ENCODE peak calls at places on chromosomes 13 and 19, in seven cellular contexts. E, L, T, P, F, R and H are unnamed samples.

GRCh38 chr13:109818891-109819290 is 32.5 kb upstream of the IRS2 start:
- DNase-seq in L (no peak), R (no peak), T (no peak), F (peak; percentile 4), P (no peak), E (no peak), H (no peak)

GRCh38 chr19:10583021-10583776 is 3.9 kb downstream of the AP1M2 start:
- DNase-seq in L (no peak), R (no peak), P (no peak), E (no peak), F (no peak), T (no peak), H (no peak)

GRCh38 chr13:100694722-100695644 is 20.4 kb upstream of the TMTC4 start:
- DNase-seq in T (peak; percentile 79), P (no peak), R (peak; percentile 61), F (peak; percentile 46), L (no peak), E (no peak), H (no peak)

GRCh38 chr13:98141509-98141908 is 1.4 kb upstream of the FARP1 start:
- DNase-seq in L (no peak), E (no peak), F (no peak), P (no peak), T (no peak), R (no peak), H (no peak)

GRCh38 chr19:6476155-6476895 is 5.3 kb downstream of the DENND1C start:
- DNase-seq in F (peak; percentile 37), P (no peak), L (no peak), T (peak; percentile 100), R (peak; percentile 52), E (no peak), H (peak; percentile 34)

GRCh38 chr13:23567792-23568480 is 2.3 kb upstream of the TNFRSF19 start:
- DNase-seq in F (no peak), E (no peak), T (no peak), P (no peak), L (no peak), R (peak; percentile 24), H (no peak)

GRCh38 chr19:16726916-16727315 is 7.3 kb downstream of the NWD1 start:
- DNase-seq in T (no peak), F (no peak), E (no peak), P (no peak), R (no peak), L (no peak), H (no peak)

GRCh38 chr19:41359741-41360140 is 4.2 kb downstream of the B9D2 start:
- DNase-seq in L (no peak), E (no peak), T (no peak), R (no peak), F (no peak), P (no peak), H (no peak)

GRCh38 chr19:48553676-48554384 is 1.9 kb downstream of the SULT2B1 start:
- DNase-seq in L (no peak), P (no peak), E (no peak), T (peak; percentile 51), R (peak; percentile 45), F (peak; percentile 77), H (no peak)

GRCh38 chr13:67063036-67063435 is 167.1 kb downstream of the PCDH9 start:
- DNase-seq in F (no peak), R (no peak), P (no peak), T (no peak), E (no peak), L (no peak), H (no peak)

GRCh38 chr13:105928048-105928447 is 607.4 kb downstream of the EFNB2 start:
- DNase-seq in T (no peak), F (no peak), R (no peak), P (no peak), E (no peak), L (no peak), H (no peak)

GRCh38 chr13:38539632-38540031 is 147.2 kb upstream of the FREM2 start:
- DNase-seq in P (no peak), L (no peak), E (no peak), T (no peak), F (no peak), R (no peak), H (no peak)

GRCh38 chr13:29594310-29594709 is 1.2 kb downstream of the SLC7A1 start:
- DNase-seq in P (peak; percentile 38), R (peak; percentile 84), E (no peak), F (peak; percentile 78), T (no peak), L (peak; percentile 55), H (no peak)

GRCh38 chr13:83798731-83799130 is 83.5 kb downstream of the SLITRK1 start:
- DNase-seq in F (peak; percentile 51), L (peak; percentile 29), R (no peak), T (no peak), E (no peak), P (no peak), H (no peak)

GRCh38 chr13:52846567-52847321 is 1.7 kb downstream of the PCDH8 start:
- DNase-seq in F (peak; percentile 7), T (peak; percentile 92), L (no peak), P (peak; percentile 48), R (no peak), E (no peak), H (no peak)

GRCh38 chr13:42239644-42240043 is 32.3 kb upstream of the AKAP11 start:
- DNase-seq in F (no peak), L (no peak), E (no peak), R (no peak), T (no peak), P (no peak), H (no peak)

GRCh38 chr13:62014299-62014698 is 598.6 kb upstream of the PCDH20 start:
- DNase-seq in T (no peak), E (no peak), L (no peak), F (peak; percentile 57), R (no peak), P (no peak), H (no peak)

GRCh38 chr19:29245221-29245620 is 32.3 kb upstream of the UQCRFS1 start:
- DNase-seq in E (no peak), P (no peak), F (no peak), R (no peak), L (no peak), T (no peak), H (no peak)

GRCh38 chr13:70391678-70392077 is 283.4 kb upstream of the KLHL1 start:
- DNase-seq in R (no peak), E (no peak), P (no peak), T (no peak), L (no peak), F (no peak), H (no peak)

GRCh38 chr13:26971990-26972888 is 199.4 kb downstream of the USP12 start:
- DNase-seq in L (no peak), E (no peak), R (no peak), F (peak; percentile 25), T (peak; percentile 61), P (no peak), H (no peak)
- TF ChIP-seq CTCF in L (no peak), E (no peak), R (peak; percentile 73), F (peak; percentile 53), T (peak; percentile 15), P (no peak), H (no peak)

GRCh38 chr13:113097651-113098050 is 7.9 kb upstream of the F7 start:
- DNase-seq in P (no peak), F (no peak), L (no peak), T (no peak), R (no peak), E (no peak), H (no peak)
- TF ChIP-seq CTCF in P (no peak), F (no peak), L (no peak), T (no peak), R (no peak), E (no peak), H (no peak)

DNA sequence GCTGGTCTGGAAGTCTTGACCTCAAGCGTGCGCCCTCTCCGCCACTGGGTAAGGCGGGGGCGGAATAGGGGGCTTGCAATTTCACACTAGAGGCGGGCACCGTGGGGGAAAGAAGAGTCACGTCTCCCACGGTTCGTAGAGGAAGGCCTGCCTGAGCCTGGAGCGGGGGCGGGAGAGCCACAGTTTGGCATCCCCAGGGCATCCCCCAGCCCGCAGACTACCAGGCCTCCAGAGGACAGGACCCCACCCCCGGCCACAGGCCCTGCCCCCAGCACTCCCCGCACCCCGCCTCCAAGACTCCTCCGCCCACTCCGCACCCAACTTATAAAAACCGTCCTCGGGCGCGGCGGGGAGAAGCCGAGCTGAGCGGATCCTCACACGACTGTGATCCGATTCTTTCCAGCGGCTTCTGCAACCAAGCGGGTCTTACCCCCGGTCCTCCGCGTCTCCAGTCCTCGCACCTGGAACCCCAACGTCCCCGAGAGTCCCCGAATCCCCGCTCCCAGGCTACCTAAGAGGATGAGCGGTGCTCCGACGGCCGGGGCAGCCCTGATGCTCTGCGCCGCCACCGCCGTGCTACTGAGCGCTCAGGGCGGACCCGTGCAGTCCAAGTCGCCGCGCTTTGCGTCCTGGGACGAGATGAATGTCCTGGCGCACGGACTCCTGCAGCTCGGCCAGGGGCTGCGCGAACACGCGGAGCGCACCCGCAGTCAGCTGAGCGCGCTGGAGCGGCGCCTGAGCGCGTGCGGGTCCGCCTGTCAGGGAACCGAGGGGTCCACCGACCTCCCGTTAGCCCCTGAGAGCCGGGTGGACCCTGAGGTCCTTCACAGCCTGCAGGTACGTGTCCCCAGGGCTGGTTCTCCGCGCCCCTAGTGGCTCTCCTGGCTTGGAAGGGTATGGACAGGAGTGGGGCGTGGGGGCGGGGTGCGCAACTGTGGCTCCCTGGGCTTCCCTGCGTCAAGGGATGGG is at the start of gene ANGPTL4:
- DNase-seq in R (peak; percentile 74), T (peak; percentile 68), E (peak; percentile 58), P (peak; percentile 75), L (no peak), F (peak; percentile 71), H (peak; percentile 78)
- TF ChIP-seq CTCF in R (peak; percentile 50), T (no peak), E (no peak), P (no peak), L (peak; percentile 15), F (no peak), H (peak; percentile 24)

DNA sequence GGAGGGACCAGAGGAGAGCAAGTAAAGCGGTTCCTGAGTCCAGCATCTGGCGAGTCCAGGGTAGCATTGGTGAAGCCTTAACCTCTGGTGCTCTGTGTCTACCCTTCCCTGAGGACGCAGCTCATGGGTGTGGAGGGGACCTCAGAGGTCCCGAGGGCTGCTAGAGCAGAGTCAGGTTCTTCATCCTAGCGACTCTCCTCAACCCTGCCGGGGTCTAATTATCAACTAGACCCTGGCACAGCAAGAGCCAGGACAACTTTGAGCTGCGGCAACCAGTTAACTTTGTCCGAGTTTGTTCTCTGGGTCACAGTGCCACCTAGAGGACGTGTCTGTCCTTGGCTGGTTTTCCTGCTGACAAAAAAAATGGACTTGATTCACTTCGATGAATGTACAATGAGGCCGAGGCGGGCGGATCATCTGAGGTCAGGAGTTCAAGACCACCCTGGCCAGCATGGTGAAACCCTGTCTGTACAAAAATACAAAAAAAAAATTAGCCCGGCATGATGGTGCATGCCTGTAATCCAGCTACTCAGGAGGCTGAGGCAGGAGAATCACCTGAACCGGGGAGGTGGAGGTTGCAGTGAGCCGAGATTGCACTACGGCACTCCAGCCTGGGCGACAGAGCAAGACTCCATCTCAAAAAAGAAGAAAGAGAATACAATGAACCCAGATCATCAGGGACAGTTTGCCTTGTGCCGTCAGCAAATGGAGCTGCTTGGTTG is 24.9 kb downstream of the TSSK6 start:
- DNase-seq in T (peak; percentile 82), L (peak; percentile 55), R (peak; percentile 77), E (peak; percentile 69), P (peak; percentile 91), F (peak; percentile 87), H (peak; percentile 56)
- TF ChIP-seq CTCF in T (peak; percentile 65), L (peak; percentile 78), R (peak; percentile 85), E (no peak), P (peak; percentile 84), F (peak; percentile 75), H (peak; percentile 83)